ENCODE peak calls at places on chromosomes 3 and 15, in five cellular contexts. R is stomach, F is heart left ventricle, Q is K562, D is body of pancreas. H is an unnamed sample.

GRCh38 chr3:23821858-23822257 is 16.1 kb downstream of the UBE2E1 start:
- DNase-seq in D (no peak), Q (no peak), R (no peak), F (no peak), H (no peak)

GRCh38 chr3:101567528-101568317 is 6.1 kb downstream of the TRMT10C start:
- DNase-seq in R (no peak), Q (peak; percentile 32), D (no peak), F (no peak), H (no peak)

GRCh38 chr3:166864473-166865467 is 515.3 kb downstream of the ZBBX start:
- DNase-seq in R (no peak), Q (no peak), F (no peak), D (no peak), H (no peak)

GRCh38 chr3:141266797-141267555 is 35.4 kb downstream of the PXYLP1 start:
- DNase-seq in R (no peak), Q (no peak), D (no peak), F (no peak), H (no peak)

GRCh38 chr3:32123620-32124019 is 17.2 kb downstream of the GPD1L start:
- DNase-seq in Q (no peak), D (no peak), F (no peak), R (no peak), H (no peak)

GRCh38 chr3:45575491-45575923 is 19.0 kb upstream of the LIMD1 start:
- DNase-seq in F (no peak), R (no peak), Q (no peak), D (no peak), H (no peak)

GRCh38 chr3:123807820-123808219 is 76.3 kb downstream of the MYLK start:
- DNase-seq in F (no peak), Q (no peak), R (no peak), D (peak; percentile 29), H (no peak)

GRCh38 chr15:36601952-36602351 is 22.5 kb downstream of the CDIN1 start:
- DNase-seq in F (no peak), D (no peak), Q (no peak), R (no peak), H (no peak)

GRCh38 chr3:47162695-47163022 is 1.3 kb downstream of the SETD2 start:
- DNase-seq in F (no peak), Q (peak; percentile 42), R (no peak), D (no peak), H (no peak)

GRCh38 chr3:184328516-184328915 is 8.9 kb upstream of the FAM131A start:
- DNase-seq in F (no peak), D (no peak), Q (no peak), R (no peak), H (no peak)

GRCh38 chr3:22713936-22714335 is 489.2 kb upstream of the UBE2E2 start:
- DNase-seq in D (no peak), F (no peak), Q (no peak), R (no peak), H (no peak)

GRCh38 chr3:114877378-114878118 is 269.5 kb downstream of the ZBTB20 start:
- DNase-seq in R (no peak), F (no peak), Q (no peak), D (no peak), H (no peak)

GRCh38 chr15:60580068-60580467 is 101.1 kb upstream of the ICE2 start:
- DNase-seq in F (no peak), Q (no peak), D (no peak), R (no peak), H (no peak)

GRCh38 chr15:86624261-86625036 is 544.8 kb downstream of the AGBL1 start:
- DNase-seq in Q (no peak), D (peak; percentile 29), R (no peak), F (peak; percentile 74), H (peak; percentile 51)

GRCh38 chr15:59632714-59633113 is 21.1 kb downstream of the GCNT3 start:
- DNase-seq in D (no peak), R (no peak), Q (peak; percentile 27), F (no peak), H (peak; percentile 37)

GRCh38 chr15:31574761-31575160 is 248.1 kb downstream of the KLF13 start:
- DNase-seq in R (no peak), Q (no peak), D (no peak), F (no peak), H (no peak)

GRCh38 chr15:67024322-67024997 is 40.9 kb upstream of the SMAD3 start:
- DNase-seq in D (peak; percentile 88), Q (peak; percentile 79), F (peak; percentile 81), R (peak; percentile 76), H (no peak)

GRCh38 chr15:78338756-78339155 is 1.4 kb upstream of the CRABP1 start:
- DNase-seq in Q (no peak), F (no peak), R (no peak), D (no peak), H (no peak)

GRCh38 chr15:73908030-73908821 is 18.0 kb upstream of the LOXL1 start:
- DNase-seq in F (peak; percentile 84), R (peak; percentile 90), D (peak; percentile 82), Q (peak; percentile 67), H (peak; percentile 87)

GRCh38 chr15:52790166-52790708 is at the start of gene ONECUT1:
- DNase-seq in D (peak; percentile 87), R (peak; percentile 51), F (no peak), Q (peak; percentile 84), H (peak; percentile 77)

GRCh38 chr3:159821148-159821547 is 167.5 kb upstream of the IL12A start:
- DNase-seq in F (no peak), Q (no peak), R (no peak), D (no peak), H (no peak)

GRCh38 chr3:107264888-107265287 is 112.4 kb upstream of the CCDC54 start:
- DNase-seq in R (peak; percentile 42), D (peak; percentile 50), F (no peak), Q (no peak), H (no peak)

GRCh38 chr15:101047301-101047781 is 128.2 kb downstream of the LRRK1 start:
- DNase-seq in Q (no peak), R (peak; percentile 8), D (no peak), F (peak; percentile 6), H (peak; percentile 4)

GRCh38 chr15:31434418-31435255 is 108.0 kb downstream of the KLF13 start:
- DNase-seq in R (peak; percentile 63), D (no peak), Q (peak; percentile 18), F (no peak), H (no peak)

GRCh38 chr3:149581681-149582349 is 76.0 kb downstream of the WWTR1 start:
- DNase-seq in Q (peak; percentile 27), F (no peak), R (no peak), D (peak; percentile 37), H (no peak)

GRCh38 chr3:85737846-85738245 is 779.1 kb downstream of the CADM2 start:
- DNase-seq in R (no peak), D (no peak), F (no peak), Q (no peak), H (no peak)

DNA sequence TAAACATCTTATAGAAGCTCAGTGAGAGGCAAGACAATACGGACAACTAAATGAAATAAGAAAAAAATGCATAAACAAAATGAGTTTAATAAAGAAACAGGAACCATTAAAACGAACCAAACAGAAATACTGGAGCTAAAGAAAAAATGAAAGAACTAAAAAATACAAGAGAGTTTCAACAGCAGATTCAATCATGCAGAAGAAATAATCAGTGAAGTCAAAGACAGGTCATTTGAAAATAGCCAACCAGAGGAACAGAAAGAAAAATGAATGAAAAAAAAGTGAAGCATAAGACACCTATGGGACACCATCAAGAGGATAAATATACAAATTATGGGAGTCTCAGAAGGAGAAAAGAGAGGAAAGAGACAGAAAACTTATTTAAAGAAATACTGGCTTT is 42.5 kb upstream of the PRR20G start:
- DNase-seq in R (no peak), Q (no peak), D (no peak), F (no peak), H (no peak)
- H3K9me3 ChIP-seq in R (no peaks in the 10 kb centered on the region), Q (no peaks in the 10 kb centered on the region), D (no peaks in the 10 kb centered on the region), F (peaks cover 4% of the 10 kb centered on the region), H (peaks cover 11% of the 10 kb centered on the region)

DNA sequence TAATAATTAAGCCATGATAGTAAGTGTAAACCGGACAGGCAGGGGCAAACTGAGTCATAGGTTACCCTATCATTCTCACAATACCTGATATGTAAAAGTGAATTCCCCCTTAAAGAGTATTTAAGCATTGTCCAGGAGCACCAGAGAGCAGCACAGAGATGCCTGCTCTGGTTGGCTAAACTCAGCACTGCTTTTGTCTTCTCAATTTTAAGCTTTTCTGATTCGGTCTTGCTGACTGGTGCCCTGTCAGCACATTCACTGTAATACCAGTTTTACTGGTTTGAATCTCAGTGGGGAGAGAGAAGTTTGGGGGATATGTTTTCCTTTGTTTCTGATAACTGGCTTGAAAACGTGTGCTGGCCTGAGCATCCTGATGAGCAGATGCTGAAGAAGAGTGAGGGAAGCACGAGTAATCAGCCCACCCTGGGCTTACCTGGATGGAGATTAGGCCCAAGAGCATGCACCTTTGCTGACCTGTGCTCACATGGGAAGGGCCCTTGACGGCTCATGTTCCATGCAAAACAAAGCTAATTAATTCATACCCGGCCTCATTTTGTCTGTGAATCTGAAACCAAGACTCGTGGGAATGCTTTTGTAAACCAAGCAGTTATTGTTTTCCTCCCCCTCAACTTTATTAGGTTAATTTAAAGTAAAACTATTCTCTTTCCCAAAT is 208.5 kb upstream of the MRPL3 start:
- DNase-seq in Q (no peak), D (no peak), F (no peak), R (no peak), H (no peak)
- H3K4me3 ChIP-seq in Q (no peak overlapping the region), D (no peak overlapping the region), F (no peak overlapping the region), R (no peak overlapping the region), H (no peak overlapping the region)

GRCh38 chr15:85007741-85008140 is 26.1 kb downstream of the PDE8A start:
- DNase-seq in R (no peak), D (no peak), F (no peak), Q (no peak), H (no peak)

GRCh38 chr15:85008474-85009260 is 27.0 kb downstream of the PDE8A start:
- DNase-seq in F (no peak), R (no peak), Q (no peak), D (no peak), H (no peak)

GRCh38 chr15:85010114-85010471 is 28.4 kb downstream of the PDE8A start:
- DNase-seq in D (no peak), R (no peak), F (no peak), Q (no peak), H (no peak)

GRCh38 chr15:85010472-85011209 is 29.0 kb downstream of the PDE8A start:
- DNase-seq in F (no peak), D (no peak), Q (peak; percentile 57), R (no peak), H (no peak)

GRCh38 chr15:85009435-85009834 is 27.8 kb downstream of the PDE8A start:
- DNase-seq in D (no peak), R (no peak), F (no peak), Q (no peak), H (no peak)
- H3K27ac ChIP-seq in D (peak overlapping the region; percentile 51), R (peak overlapping the region; percentile 63), F (peak overlapping the region; percentile 45), Q (no peak overlapping the region), H (no peak overlapping the region)

DNA sequence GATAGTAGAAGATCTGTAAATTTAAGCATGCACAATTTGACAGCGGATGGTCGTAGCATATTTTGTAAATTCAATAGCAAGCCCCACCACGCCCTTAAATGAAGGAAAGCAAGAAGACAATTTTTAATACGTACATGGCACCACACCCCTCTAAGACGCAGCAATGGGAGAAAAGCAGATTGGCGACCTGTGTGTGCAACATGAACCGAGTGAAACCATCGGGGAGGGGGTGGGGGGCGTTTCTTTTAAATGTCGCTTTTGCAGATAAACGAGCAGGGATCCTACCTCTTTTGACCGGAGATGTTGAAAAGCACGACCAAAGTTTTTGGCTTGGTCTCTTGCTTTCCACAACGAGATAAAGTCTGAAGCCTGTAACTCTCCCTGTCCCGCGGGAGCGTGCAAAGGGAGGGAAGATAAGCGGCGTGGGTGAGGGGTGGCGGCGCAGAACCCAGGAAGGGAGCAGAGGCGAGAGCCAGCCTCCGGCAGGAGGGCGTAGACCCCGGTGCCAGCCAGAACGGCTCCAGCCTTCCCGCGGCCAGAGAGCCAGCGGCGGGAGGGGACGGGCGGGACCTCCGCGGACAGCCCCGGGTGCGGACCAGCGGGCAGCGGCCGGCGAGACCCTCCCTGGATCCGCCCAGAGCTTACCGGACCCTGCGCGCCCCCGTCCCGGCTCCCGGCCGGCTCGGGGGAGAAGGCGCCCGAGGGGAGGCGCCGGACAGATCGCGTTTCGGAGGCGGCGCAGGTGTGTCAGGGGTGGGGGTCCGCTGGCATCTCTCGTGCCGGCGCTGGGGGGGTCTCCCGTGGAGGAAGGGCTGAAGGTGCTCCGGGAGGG is at the start of gene CHL1:
- DNase-seq in R (no peak), Q (no peak), D (no peak), F (no peak), H (peak; percentile 38)
- H3K9me3 ChIP-seq in R (no peaks in the 10 kb centered on the region), Q (no peaks in the 10 kb centered on the region), D (no peaks in the 10 kb centered on the region), F (no peaks in the 10 kb centered on the region), H (no peaks in the 10 kb centered on the region)